ENCODE peak calls at places on chromosome 9, in seven cellular contexts. C is A549, I is stomach, Q is uterus, B is HCT116, P is sigmoid colon, K is breast epithelium. R is an unnamed sample.

GRCh38 chr9:131162886-131163285 is 37.5 kb downstream of the NUP214 start:
- DNase-seq in C (no peak), I (no peak), Q (no peak), B (no peak), P (no peak), K (no peak), R (no peak)

GRCh38 chr9:99285965-99286364 is 63.9 kb downstream of the SEC61B start:
- DNase-seq in C (no peak), I (no peak), Q (no peak), B (no peak), P (no peak), K (no peak), R (no peak)

GRCh38 chr9:125343518-125344284 is 82.1 kb downstream of the GAPVD1 start:
- DNase-seq in C (peak), I (no peak), Q (no peak), B (no peak), P (no peak), K (no peak), R (no peak)

GRCh38 chr9:127396808-127397721 is at the start of gene SLC2A8:
- DNase-seq in C (peak), I (peak), Q (peak), B (peak), P (peak), K (peak), R (peak)

GRCh38 chr9:5184776-5185175 is 663 bp downstream of the INSL6 start:
- DNase-seq in C (no peak), I (no peak), Q (no peak), B (no peak), P (no peak), K (no peak), R (no peak)

GRCh38 chr9:73565833-73566465 is 414.3 kb downstream of the ANXA1 start:
- DNase-seq in C (peak), I (no peak), Q (no peak), B (no peak), P (no peak), K (no peak), R (peak)

GRCh38 chr9:95197692-95198271 is 119.7 kb downstream of the FANCC start:
- DNase-seq in C (peak), I (peak), Q (no peak), B (no peak), P (no peak), K (no peak), R (no peak)

GRCh38 chr9:7408845-7409244 is 390.7 kb downstream of the DMAC1 start:
- DNase-seq in C (no peak), I (no peak), Q (no peak), B (no peak), P (no peak), K (no peak), R (no peak)

GRCh38 chr9:5920860-5921328 is 30.2 kb downstream of the MLANA start:
- DNase-seq in C (no peak), I (no peak), Q (no peak), B (no peak), P (no peak), K (no peak), R (no peak)

GRCh38 chr9:91273853-91274552 is 87.7 kb downstream of the AUH start:
- DNase-seq in C (peak), I (no peak), Q (no peak), B (peak), P (no peak), K (no peak), R (no peak)

GRCh38 chr9:125203259-125203658 is 2.9 kb downstream of the RABEPK start:
- DNase-seq in C (peak), I (no peak), Q (no peak), B (no peak), P (no peak), K (no peak), R (no peak)

GRCh38 chr9:132507670-132508469 is 74.5 kb upstream of the BARHL1 start:
- DNase-seq in C (peak), I (peak), Q (peak), B (peak), P (peak), K (peak), R (peak)

GRCh38 chr9:91646702-91647101 is 223.1 kb upstream of the NFIL3 start:
- DNase-seq in C (no peak), I (no peak), Q (no peak), B (no peak), P (no peak), K (no peak), R (no peak)

GRCh38 chr9:90000925-90001324 is 396.1 kb downstream of the GADD45G start:
- DNase-seq in C (no peak), I (no peak), Q (no peak), B (no peak), P (no peak), K (no peak), R (no peak)

GRCh38 chr9:15482146-15482545 is 28.6 kb downstream of the PSIP1 start:
- DNase-seq in C (no peak), I (no peak), Q (no peak), B (no peak), P (no peak), K (no peak), R (no peak)

GRCh38 chr9:112443200-112443599 is 43.4 kb upstream of the KIAA1958 start:
- DNase-seq in C (peak), I (no peak), Q (no peak), B (no peak), P (no peak), K (no peak), R (peak)

GRCh38 chr9:83355024-83355444 is 183.2 kb downstream of the FRMD3 start:
- DNase-seq in C (no peak), I (no peak), Q (no peak), B (no peak), P (peak), K (no peak), R (no peak)

GRCh38 chr9:121750259-121750714 is 98.9 kb downstream of the DAB2IP start:
- DNase-seq in C (no peak), I (peak), Q (no peak), B (no peak), P (no peak), K (no peak), R (no peak)

GRCh38 chr9:116355153-116355827 is 201.7 kb downstream of the PAPPA start:
- DNase-seq in C (no peak), I (peak), Q (peak), B (no peak), P (no peak), K (no peak), R (peak)

GRCh38 chr9:136539427-136540412 is 6.1 kb downstream of the NOTCH1 start:
- DNase-seq in C (no peak), I (peak), Q (peak), B (peak), P (peak), K (peak), R (peak)

GRCh38 chr9:109907400-109907799 is 127.4 kb downstream of the PALM2AKAP2 start:
- DNase-seq in C (no peak), I (no peak), Q (no peak), B (no peak), P (no peak), K (no peak), R (no peak)

GRCh38 chr9:124869466-124869985 is 7.6 kb downstream of the ARPC5L start:
- DNase-seq in C (no peak), I (peak), Q (no peak), B (no peak), P (no peak), K (no peak), R (no peak)

GRCh38 chr9:117153021-117153420 is 261.8 kb downstream of the ASTN2 start:
- DNase-seq in C (no peak), I (no peak), Q (no peak), B (no peak), P (no peak), K (no peak), R (no peak)

GRCh38 chr9:131116281-131117101 is 8.9 kb upstream of the NUP214 start:
- DNase-seq in C (no peak), I (no peak), Q (no peak), B (no peak), P (peak), K (no peak), R (no peak)

GRCh38 chr9:22068369-22068768 is 59.3 kb upstream of the CDKN2B start:
- DNase-seq in C (no peak), I (no peak), Q (no peak), B (no peak), P (no peak), K (no peak), R (no peak)

GRCh38 chr9:135284386-135285134 is 195.0 kb upstream of the PPP1R26 start:
- DNase-seq in C (no peak), I (no peak), Q (no peak), B (no peak), P (no peak), K (no peak), R (no peak)

GRCh38 chr9:110738982-110739381 is 70.4 kb downstream of the MUSK start:
- DNase-seq in C (no peak), I (no peak), Q (no peak), B (no peak), P (no peak), K (no peak), R (no peak)

GRCh38 chr9:36132081-36132480 is 4.5 kb upstream of the GLIPR2 start:
- DNase-seq in C (no peak), I (no peak), Q (no peak), B (no peak), P (no peak), K (no peak), R (no peak)

GRCh38 chr9:68750786-68751185 is 45.7 kb downstream of the PIP5K1B start:
- DNase-seq in C (no peak), I (no peak), Q (no peak), B (no peak), P (no peak), K (no peak), R (no peak)

GRCh38 chr9:108060165-108060564 is 570.6 kb upstream of the KLF4 start:
- DNase-seq in C (no peak), I (no peak), Q (no peak), B (no peak), P (no peak), K (no peak), R (no peak)

GRCh38 chr9:77022783-77023440 is 3.5 kb downstream of the FOXB2 start:
- DNase-seq in C (no peak), I (no peak), Q (no peak), B (no peak), P (no peak), K (no peak), R (peak)
- H3K4me3 ChIP-seq in C (no peak), I (no peak), Q (no peak), B (no peak), P (no peak), K (no peak), R (peak)

GRCh38 chr9:115038138-115038537 is 79.8 kb downstream of the TNC start:
- DNase-seq in C (no peak), I (no peak), Q (no peak), B (no peak), P (peak), K (no peak), R (no peak)
- TF ChIP-seq POLR2A in C (no peak), I (no peak), Q (no peak), B (no peak), P (no peak), K (no peak), R (no peak)

GRCh38 chr9:24931894-24932293 is 386.2 kb upstream of the IZUMO3 start:
- DNase-seq in C (no peak), I (no peak), Q (no peak), B (no peak), P (no peak), K (no peak), R (no peak)
- H3K27ac ChIP-seq in C (no peak), I (no peak), Q (no peak), B (no peak), P (no peak), K (no peak), R (no peak)

GRCh38 chr9:63817622-63818518 is 1467.1 kb downstream of the FOXD4L5 start:
- DNase-seq in C (no peak), I (peak), Q (peak), B (no peak), P (peak), K (peak), R (peak)
- H3K4me3 ChIP-seq in C (peak), I (peak), Q (no peak), B (no peak), P (no peak), K (peak), R (no peak)

GRCh38 chr9:134136117-134136996 is 475 bp downstream of the WDR5 start:
- DNase-seq in C (no peak), I (no peak), Q (peak), B (no peak), P (no peak), K (no peak), R (no peak)

GRCh38 chr9:134136997-134137302 is 1.1 kb downstream of the WDR5 start:
- DNase-seq in C (no peak), I (no peak), Q (no peak), B (no peak), P (no peak), K (no peak), R (no peak)

GRCh38 chr9:134138292-134138691 is 2.4 kb downstream of the WDR5 start:
- DNase-seq in C (no peak), I (peak), Q (no peak), B (no peak), P (no peak), K (no peak), R (no peak)

GRCh38 chr9:134134949-134135342 is 936 bp upstream of the WDR5 start:
- DNase-seq in C (no peak), I (no peak), Q (no peak), B (no peak), P (no peak), K (no peak), R (no peak)

GRCh38 chr9:134135343-134136116 is at the start of gene WDR5:
- DNase-seq in C (peak), I (peak), Q (peak), B (peak), P (peak), K (peak), R (peak)
- TF ChIP-seq POLR2A in C (peak), I (no peak), Q (peak), B (no peak), P (peak), K (no peak), R (no peak)

GRCh38 chr9:123011380-123011779 is 22.1 kb upstream of the GPR21 start:
- DNase-seq in C (no peak), I (no peak), Q (no peak), B (no peak), P (no peak), K (no peak), R (no peak)
- H3K27ac ChIP-seq in C (no peak), I (no peak), Q (no peak), B (no peak), P (no peak), K (peak), R (no peak)

GRCh38 chr9:119697996-119698395 is 328.8 kb upstream of the BRINP1 start:
- DNase-seq in C (no peak), I (no peak), Q (no peak), B (no peak), P (no peak), K (no peak), R (no peak)

GRCh38 chr9:119701651-119702050 is 332.4 kb upstream of the BRINP1 start:
- DNase-seq in C (no peak), I (no peak), Q (no peak), B (no peak), P (no peak), K (no peak), R (no peak)

DNA sequence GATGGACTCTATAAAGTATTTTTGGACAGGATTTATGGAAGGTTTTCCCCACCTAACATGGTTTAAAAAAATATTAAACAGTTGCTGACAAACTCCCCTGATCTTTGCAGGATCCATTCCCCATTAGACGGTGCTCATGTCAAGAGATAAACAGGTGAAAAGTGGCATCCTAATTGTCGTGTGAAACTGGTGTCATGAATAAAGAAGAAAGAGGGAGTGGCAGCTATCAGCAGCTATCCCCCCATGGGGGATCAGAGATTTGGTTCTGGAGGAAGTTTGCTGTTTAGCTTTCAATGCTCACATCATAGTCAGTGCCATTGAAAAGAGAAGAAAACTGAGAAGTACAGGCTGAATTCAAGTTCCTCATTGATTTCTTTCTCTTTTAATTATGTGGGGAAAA is 329.3 kb upstream of the BRINP1 start:
- DNase-seq in C (no peak), I (no peak), Q (no peak), B (no peak), P (no peak), K (no peak), R (no peak)
- H3K4me3 ChIP-seq in C (no peak), I (no peak), Q (no peak), B (no peak), P (no peak), K (no peak), R (no peak)

GRCh38 chr9:129036241-129036922 is at the start of gene MIGA2:
- DNase-seq in C (peak), I (peak), Q (peak), B (peak), P (peak), K (peak), R (peak)
- TF ChIP-seq POLR2A in C (peak), I (peak), Q (peak), B (peak), P (peak), K (peak), R (no peak)

R was measured in testis.